ENCODE peak calls at places on chromosomes 11 and 22, in five cellular contexts. One of them, this sample, is unnamed.

GRCh38 chr11:13468750-13469149 is 5.7 kb upstream of the BTBD10 start:
- DNase-seq in HFFc6: no peak
- DNase-seq in foreskin melanocyte: no peak
- DNase-seq in lung microvascular endothelial cell: no peak
- DNase-seq in A172: no peak
- DNase-seq in this sample: no peak

GRCh38 chr11:76791861-76792260 is 8.7 kb downstream of the TSKU start:
- DNase-seq in HFFc6: peak; percentile 65
- DNase-seq in foreskin melanocyte: no peak
- DNase-seq in lung microvascular endothelial cell: no peak
- DNase-seq in A172: peak; percentile 76
- DNase-seq in this sample: no peak

GRCh38 chr22:39808087-39808486 is 85.5 kb downstream of the ENTHD1 start:
- DNase-seq in HFFc6: peak; percentile 8
- DNase-seq in foreskin melanocyte: no peak
- DNase-seq in lung microvascular endothelial cell: peak; percentile 53
- DNase-seq in A172: no peak
- DNase-seq in this sample: no peak

GRCh38 chr11:36376315-36376887 is 80.3 kb downstream of the PRR5L start:
- DNase-seq in HFFc6: peak; percentile 15
- DNase-seq in foreskin melanocyte: no peak
- DNase-seq in lung microvascular endothelial cell: peak; percentile 3
- DNase-seq in A172: peak; percentile 39
- DNase-seq in this sample: no peak

GRCh38 chr11:96794152-96794551 is 404.3 kb downstream of the JRKL start:
- DNase-seq in HFFc6: no peak
- DNase-seq in foreskin melanocyte: no peak
- DNase-seq in lung microvascular endothelial cell: peak; percentile 0
- DNase-seq in A172: no peak
- DNase-seq in this sample: no peak

GRCh38 chr11:68312117-68312779 is at the start of gene LRP5:
- DNase-seq in HFFc6: no peak
- DNase-seq in foreskin melanocyte: no peak
- DNase-seq in lung microvascular endothelial cell: peak; percentile 44
- DNase-seq in A172: no peak
- DNase-seq in this sample: peak; percentile 75

GRCh38 chr11:94046796-94047195 is 25.6 kb downstream of the HEPHL1 start:
- DNase-seq in HFFc6: no peak
- DNase-seq in foreskin melanocyte: no peak
- DNase-seq in lung microvascular endothelial cell: no peak
- DNase-seq in A172: no peak
- DNase-seq in this sample: no peak

GRCh38 chr22:37032535-37033460 is 13.3 kb downstream of the MPST start:
- DNase-seq in HFFc6: no peak
- DNase-seq in foreskin melanocyte: no peak
- DNase-seq in lung microvascular endothelial cell: peak; percentile 49
- DNase-seq in A172: peak; percentile 8
- DNase-seq in this sample: no peak

GRCh38 chr11:71201936-71202597 is 50.3 kb downstream of the SHANK2 start:
- DNase-seq in HFFc6: no peak
- DNase-seq in foreskin melanocyte: no peak
- DNase-seq in lung microvascular endothelial cell: no peak
- DNase-seq in A172: no peak
- DNase-seq in this sample: no peak

GRCh38 chr11:11669447-11669846 is 47.6 kb upstream of the GALNT18 start:
- DNase-seq in HFFc6: no peak
- DNase-seq in foreskin melanocyte: no peak
- DNase-seq in lung microvascular endothelial cell: no peak
- DNase-seq in A172: no peak
- DNase-seq in this sample: no peak

GRCh38 chr22:49328076-49328475 is 499.6 kb downstream of the BRD1 start:
- DNase-seq in HFFc6: no peak
- DNase-seq in foreskin melanocyte: no peak
- DNase-seq in lung microvascular endothelial cell: no peak
- DNase-seq in A172: no peak
- DNase-seq in this sample: no peak

GRCh38 chr11:107859459-107860239 is 1.1 kb upstream of the SLC35F2 start:
- DNase-seq in HFFc6: no peak
- DNase-seq in foreskin melanocyte: peak; percentile 11
- DNase-seq in lung microvascular endothelial cell: peak; percentile 23
- DNase-seq in A172: peak; percentile 16
- DNase-seq in this sample: no peak

GRCh38 chr22:45966892-45967365 is 10.0 kb downstream of the WNT7B start:
- DNase-seq in HFFc6: no peak
- DNase-seq in foreskin melanocyte: no peak
- DNase-seq in lung microvascular endothelial cell: no peak
- DNase-seq in A172: no peak
- DNase-seq in this sample: no peak

This sample was measured in GM12891.